ENCODE peak calls at places on chromosomes 4 and X, in five cellular contexts. One of them, this sample, is unnamed.

GRCh38 chr4:183099537-183100297 is 660 bp downstream of the WWC2 start:
- DNase-seq in body of pancreas: peak
- DNase-seq in heart left ventricle: peak
- DNase-seq in prostate gland: peak
- DNase-seq in hepatocyte: peak
- DNase-seq in this sample: peak

GRCh38 chrX:154464806-154465365 is 6.8 kb downstream of the PLXNA3 start:
- DNase-seq in body of pancreas: no peak
- DNase-seq in heart left ventricle: no peak
- DNase-seq in prostate gland: no peak
- DNase-seq in hepatocyte: no peak
- DNase-seq in this sample: no peak

GRCh38 chrX:11064851-11065600 is 46.1 kb upstream of the HCCS start:
- DNase-seq in body of pancreas: no peak
- DNase-seq in heart left ventricle: no peak
- DNase-seq in prostate gland: peak
- DNase-seq in hepatocyte: no peak
- DNase-seq in this sample: no peak

GRCh38 chrX:65578346-65578745 is 43.8 kb upstream of the LAS1L start:
- DNase-seq in body of pancreas: no peak
- DNase-seq in heart left ventricle: no peak
- DNase-seq in prostate gland: no peak
- DNase-seq in hepatocyte: no peak
- DNase-seq in this sample: no peak

GRCh38 chr4:3340703-3341088 is 47.9 kb downstream of the RGS12 start:
- DNase-seq in body of pancreas: peak
- DNase-seq in heart left ventricle: peak
- DNase-seq in prostate gland: peak
- DNase-seq in hepatocyte: no peak
- DNase-seq in this sample: no peak

GRCh38 chr4:58453956-58454355 is 1343.8 kb upstream of the IGFBP7 start:
- DNase-seq in body of pancreas: no peak
- DNase-seq in heart left ventricle: no peak
- DNase-seq in prostate gland: no peak
- DNase-seq in hepatocyte: no peak
- DNase-seq in this sample: no peak

GRCh38 chr4:26074672-26075071 is 160.7 kb downstream of the SMIM20 start:
- DNase-seq in body of pancreas: no peak
- DNase-seq in heart left ventricle: no peak
- DNase-seq in prostate gland: no peak
- DNase-seq in hepatocyte: no peak
- DNase-seq in this sample: no peak

GRCh38 chr4:104860227-104861123 is 286.2 kb upstream of the TET2 start:
- DNase-seq in body of pancreas: peak
- DNase-seq in heart left ventricle: peak
- DNase-seq in prostate gland: peak
- DNase-seq in hepatocyte: peak
- DNase-seq in this sample: peak

GRCh38 chr4:107896158-107896645 is 35.1 kb upstream of the CYP2U1 start:
- DNase-seq in body of pancreas: no peak
- DNase-seq in heart left ventricle: no peak
- DNase-seq in prostate gland: peak
- DNase-seq in hepatocyte: peak
- DNase-seq in this sample: no peak

GRCh38 chr4:84955168-84955567 is 11.3 kb downstream of the WDFY3 start:
- DNase-seq in body of pancreas: no peak
- DNase-seq in heart left ventricle: no peak
- DNase-seq in prostate gland: no peak
- DNase-seq in hepatocyte: no peak
- DNase-seq in this sample: no peak

GRCh38 chr4:123597586-123597985 is 201.0 kb downstream of the SPRY1 start:
- DNase-seq in body of pancreas: no peak
- DNase-seq in heart left ventricle: no peak
- DNase-seq in prostate gland: no peak
- DNase-seq in hepatocyte: no peak
- DNase-seq in this sample: no peak

DNA sequence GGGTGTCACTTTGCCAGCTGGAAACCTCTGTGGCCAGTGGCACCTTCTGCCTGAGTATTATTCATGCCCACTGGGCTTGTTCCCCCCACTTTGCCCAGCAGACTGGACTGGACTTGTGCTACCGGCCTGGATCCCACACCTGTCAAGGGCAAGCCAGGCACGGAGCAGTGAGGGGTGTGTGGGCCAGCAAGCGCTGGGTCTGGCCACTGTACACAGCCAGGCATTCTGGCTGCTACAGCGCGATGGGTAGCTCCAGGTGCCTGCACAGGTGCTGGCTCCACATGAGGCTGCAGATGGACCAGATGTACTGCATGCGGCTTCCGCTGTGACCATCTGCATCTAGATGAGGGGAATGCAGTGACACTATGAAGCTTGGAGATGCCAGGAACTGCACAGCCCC is 39.5 kb downstream of the KCNE5 start:
- DNase-seq in body of pancreas: no peak
- DNase-seq in heart left ventricle: no peak
- DNase-seq in prostate gland: no peak
- DNase-seq in hepatocyte: no peak
- DNase-seq in this sample: no peak
- H3K27ac ChIP-seq in body of pancreas: no peak
- H3K27ac ChIP-seq in heart left ventricle: no peak
- H3K27ac ChIP-seq in prostate gland: no peak
- H3K27ac ChIP-seq in hepatocyte: no peak
- H3K27ac ChIP-seq in this sample: no peak

GRCh38 chrX:22141061-22141460 is 108.9 kb downstream of the PHEX start:
- DNase-seq in body of pancreas: no peak
- DNase-seq in heart left ventricle: no peak
- DNase-seq in prostate gland: no peak
- DNase-seq in hepatocyte: no peak
- DNase-seq in this sample: no peak

GRCh38 chrX:22134681-22135080 is 102.6 kb downstream of the PHEX start:
- DNase-seq in body of pancreas: no peak
- DNase-seq in heart left ventricle: no peak
- DNase-seq in prostate gland: peak
- DNase-seq in hepatocyte: peak
- DNase-seq in this sample: no peak

GRCh38 chrX:22135994-22136684 is 104.0 kb downstream of the PHEX start:
- DNase-seq in body of pancreas: peak
- DNase-seq in heart left ventricle: no peak
- DNase-seq in prostate gland: peak
- DNase-seq in hepatocyte: peak
- DNase-seq in this sample: peak

GRCh38 chrX:22135171-22135711 is 103.1 kb downstream of the PHEX start:
- DNase-seq in body of pancreas: peak
- DNase-seq in heart left ventricle: no peak
- DNase-seq in prostate gland: peak
- DNase-seq in hepatocyte: no peak
- DNase-seq in this sample: no peak

GRCh38 chrX:22136711-22137110 is 104.6 kb downstream of the PHEX start:
- DNase-seq in body of pancreas: no peak
- DNase-seq in heart left ventricle: no peak
- DNase-seq in prostate gland: no peak
- DNase-seq in hepatocyte: no peak
- DNase-seq in this sample: no peak
- H3K27ac ChIP-seq in body of pancreas: no peak
- H3K27ac ChIP-seq in heart left ventricle: no peak
- H3K27ac ChIP-seq in prostate gland: no peak
- H3K27ac ChIP-seq in hepatocyte: peak
- H3K27ac ChIP-seq in this sample: peak

GRCh38 chrX:150570512-150570911 is 2.1 kb downstream of the MTM1 start:
- DNase-seq in body of pancreas: no peak
- DNase-seq in heart left ventricle: no peak
- DNase-seq in prostate gland: no peak
- DNase-seq in hepatocyte: no peak
- DNase-seq in this sample: no peak
- H3K27ac ChIP-seq in body of pancreas: no peak
- H3K27ac ChIP-seq in heart left ventricle: no peak
- H3K27ac ChIP-seq in prostate gland: no peak
- H3K27ac ChIP-seq in hepatocyte: peak
- H3K27ac ChIP-seq in this sample: no peak

DNA sequence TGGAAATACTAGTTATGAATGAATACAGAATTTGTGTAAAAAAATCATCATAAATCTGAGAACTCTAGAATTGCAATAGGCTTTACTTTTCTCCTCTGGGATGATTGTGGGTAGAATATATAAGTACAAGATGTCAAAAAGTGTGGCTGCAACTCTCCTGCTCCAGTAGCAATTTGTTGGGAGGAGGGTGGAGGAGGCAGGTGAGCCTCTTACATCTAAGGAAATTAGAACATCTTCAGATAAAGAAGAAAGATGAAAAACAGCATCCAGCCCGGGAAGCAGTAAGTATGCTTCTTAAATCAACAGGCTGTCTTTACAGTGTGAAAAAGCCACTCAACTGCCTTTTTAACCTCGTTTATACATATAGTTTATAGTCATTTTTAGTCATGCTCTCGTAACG is 83.7 kb downstream of the ATP8A1 start:
- DNase-seq in body of pancreas: no peak
- DNase-seq in heart left ventricle: no peak
- DNase-seq in prostate gland: no peak
- DNase-seq in hepatocyte: no peak
- DNase-seq in this sample: no peak
- H3K27ac ChIP-seq in body of pancreas: no peak
- H3K27ac ChIP-seq in heart left ventricle: no peak
- H3K27ac ChIP-seq in prostate gland: no peak
- H3K27ac ChIP-seq in hepatocyte: no peak
- H3K27ac ChIP-seq in this sample: no peak

GRCh38 chrX:107738768-107739167 is 36.8 kb downstream of the TSC22D3 start:
- DNase-seq in body of pancreas: no peak
- DNase-seq in heart left ventricle: no peak
- DNase-seq in prostate gland: no peak
- DNase-seq in hepatocyte: no peak
- DNase-seq in this sample: no peak
- H3K27ac ChIP-seq in body of pancreas: peak
- H3K27ac ChIP-seq in heart left ventricle: peak
- H3K27ac ChIP-seq in prostate gland: peak
- H3K27ac ChIP-seq in hepatocyte: no peak
- H3K27ac ChIP-seq in this sample: no peak